ENCODE peak calls at places on chromosomes 6 and 20, in ten cellular contexts. S, U, E, W, C, B, Z, Y, M and F are unnamed samples.

GRCh38 chr6:4478098-4478497 is 298.1 kb upstream of the CDYL start:
- DNase-seq in S (no peak), U (no peak), E (no peak), W (no peak), C (no peak), B (no peak), Z (no peak), Y (no peak), M (no peak), F (no peak)

GRCh38 chr20:16918366-16918765 is 170.2 kb downstream of the OTOR start:
- DNase-seq in S (no peak), U (no peak), E (no peak), W (no peak), C (no peak), B (no peak), Z (no peak), Y (no peak), M (no peak), F (no peak)

GRCh38 chr20:57940376-57940775 is 230.6 kb upstream of the PMEPA1 start:
- DNase-seq in S (no peak), U (no peak), E (no peak), W (no peak), C (no peak), B (no peak), Z (no peak), Y (no peak), M (no peak), F (no peak)

GRCh38 chr20:37897008-37897548 is 5.8 kb upstream of the VSTM2L start:
- DNase-seq in S (no peak), U (no peak), E (no peak), W (peak), C (no peak), B (peak), Z (peak), Y (peak), M (no peak), F (peak)

GRCh38 chr6:162497371-162497770 is 230.2 kb downstream of the PRKN start:
- DNase-seq in S (no peak), U (no peak), E (no peak), W (no peak), C (no peak), B (no peak), Z (no peak), Y (no peak), M (no peak), F (no peak)

GRCh38 chr6:38174315-38174714 is 354.8 kb downstream of the ZFAND3 start:
- DNase-seq in S (no peak), U (no peak), E (no peak), W (no peak), C (no peak), B (no peak), Z (no peak), Y (no peak), M (no peak), F (no peak)

GRCh38 chr20:20712004-20712473 is 405 bp downstream of the RALGAPA2 start:
- DNase-seq in S (no peak), U (no peak), E (no peak), W (peak), C (no peak), B (peak), Z (no peak), Y (no peak), M (no peak), F (no peak)

GRCh38 chr20:18995455-18995854 is 181.9 kb downstream of the SCP2D1 start:
- DNase-seq in S (no peak), U (no peak), E (no peak), W (no peak), C (peak), B (no peak), Z (no peak), Y (no peak), M (no peak), F (no peak)

GRCh38 chr6:133945158-133945557 is 7.9 kb upstream of the TBPL1 start:
- DNase-seq in S (no peak), U (no peak), E (no peak), W (peak), C (no peak), B (no peak), Z (no peak), Y (no peak), M (peak), F (no peak)

GRCh38 chr20:35369804-35370203 is 42.0 kb downstream of the UQCC1 start:
- DNase-seq in S (peak), U (no peak), E (no peak), W (no peak), C (no peak), B (no peak), Z (no peak), Y (no peak), M (peak), F (peak)

GRCh38 chr6:25215881-25216280 is 63.3 kb upstream of the CARMIL1 start:
- DNase-seq in S (no peak), U (no peak), E (no peak), W (no peak), C (no peak), B (no peak), Z (no peak), Y (no peak), M (no peak), F (no peak)

GRCh38 chr6:41940759-41941279 is 789 bp downstream of the CCND3 start:
- DNase-seq in S (no peak), U (peak), E (peak), W (peak), C (peak), B (peak), Z (peak), Y (no peak), M (peak), F (peak)

GRCh38 chr6:80523531-80523970 is 417.1 kb downstream of the BCKDHB start:
- DNase-seq in S (no peak), U (no peak), E (no peak), W (peak), C (peak), B (peak), Z (no peak), Y (no peak), M (peak), F (peak)
- TF ChIP-seq CTCF in S (no peak), U (no peak), E (no peak), W (peak), C (no peak), B (peak), Z (no peak), Y (no peak), M (no peak), F (no peak)

GRCh38 chr6:53794073-53794719 is 609 bp upstream of the LRRC1 start:
- DNase-seq in S (no peak), U (peak), E (peak), W (peak), C (peak), B (peak), Z (peak), Y (peak), M (peak), F (peak)
- H3K4me3 ChIP-seq in S (peak), U (peak), E (peak), W (peak), C (peak), B (peak), Z (peak), Y (peak), M (peak), F (peak)

GRCh38 chr20:31694842-31695593 is 27.6 kb downstream of the BCL2L1 start:
- DNase-seq in S (no peak), U (no peak), E (no peak), W (no peak), C (no peak), B (no peak), Z (no peak), Y (no peak), M (no peak), F (no peak)
- TF ChIP-seq CTCF in S (no peak), U (no peak), E (no peak), W (no peak), C (no peak), B (no peak), Z (no peak), Y (no peak), M (no peak), F (no peak)

GRCh38 chr6:158572653-158573541 is 13.0 kb downstream of the TMEM181 start:
- DNase-seq in S (no peak), U (no peak), E (no peak), W (no peak), C (no peak), B (no peak), Z (no peak), Y (no peak), M (no peak), F (no peak)

GRCh38 chr6:158571826-158572652 is 12.1 kb downstream of the TMEM181 start:
- DNase-seq in S (no peak), U (peak), E (peak), W (no peak), C (no peak), B (no peak), Z (no peak), Y (no peak), M (no peak), F (no peak)

GRCh38 chr6:158574800-158575199 is 14.9 kb downstream of the TMEM181 start:
- DNase-seq in S (no peak), U (no peak), E (no peak), W (no peak), C (no peak), B (no peak), Z (no peak), Y (no peak), M (no peak), F (no peak)

GRCh38 chr6:158573542-158573931 is 13.6 kb downstream of the TMEM181 start:
- DNase-seq in S (no peak), U (no peak), E (no peak), W (no peak), C (no peak), B (no peak), Z (no peak), Y (no peak), M (no peak), F (no peak)

GRCh38 chr6:158575550-158575949 is 15.7 kb downstream of the TMEM181 start:
- DNase-seq in S (no peak), U (no peak), E (no peak), W (no peak), C (no peak), B (no peak), Z (no peak), Y (no peak), M (no peak), F (no peak)
- H3K4me3 ChIP-seq in S (no peak), U (no peak), E (no peak), W (no peak), C (no peak), B (no peak), Z (no peak), Y (no peak), M (no peak), F (no peak)

GRCh38 chr6:161413361-161413771 is 139.5 kb upstream of the AGPAT4 start:
- DNase-seq in S (no peak), U (no peak), E (no peak), W (no peak), C (no peak), B (no peak), Z (no peak), Y (no peak), M (no peak), F (no peak)
- TF ChIP-seq CTCF in S (no peak), U (no peak), E (no peak), W (no peak), C (no peak), B (no peak), Z (no peak), Y (no peak), M (no peak), F (no peak)

DNA sequence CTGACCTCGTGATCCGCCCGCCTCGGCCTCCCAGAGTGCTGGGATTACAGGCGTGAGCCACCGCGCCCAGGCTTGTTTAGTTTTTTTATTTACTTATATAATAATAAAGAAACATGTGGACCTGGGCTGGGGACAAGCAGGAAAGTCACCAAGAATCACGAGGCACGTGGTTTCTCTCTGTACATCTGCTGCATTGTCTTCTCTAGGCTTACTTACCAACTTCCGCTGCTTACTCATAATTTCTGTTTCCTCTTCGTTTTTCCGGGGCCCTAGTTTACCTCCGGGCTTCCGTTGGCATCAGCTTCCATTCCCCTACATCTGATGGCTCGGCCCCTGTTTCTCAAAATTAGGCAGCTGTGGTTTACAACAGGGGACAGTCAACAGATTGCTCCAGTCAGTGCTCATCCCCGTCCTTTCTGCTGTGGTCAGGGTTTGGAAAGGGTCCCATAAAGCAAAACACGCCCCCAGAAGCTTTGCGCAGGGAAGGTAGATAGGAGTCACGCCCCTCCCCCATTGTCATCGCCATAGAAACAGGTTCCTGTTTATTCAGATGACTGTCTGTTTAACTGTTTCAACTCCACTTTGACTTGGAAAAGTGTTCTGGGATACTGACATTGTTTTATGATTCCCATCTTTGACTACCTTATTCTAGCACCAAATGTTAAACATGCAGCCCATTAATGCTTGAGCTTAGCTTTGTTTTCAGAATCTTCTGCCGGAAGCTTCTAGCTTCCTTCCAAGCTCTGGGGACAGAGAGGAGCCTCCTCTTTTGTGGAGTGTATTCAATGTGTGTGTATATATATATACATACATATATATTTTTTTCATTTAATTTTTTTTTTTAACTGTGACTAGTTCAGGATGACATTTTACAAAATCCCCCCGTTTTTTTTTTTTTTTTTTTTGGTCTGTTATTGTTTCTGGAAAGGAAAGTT is 32.0 kb upstream of the TXLNB start:
- DNase-seq in S (no peak), U (peak), E (peak), W (peak), C (peak), B (no peak), Z (peak), Y (no peak), M (peak), F (peak)
- H3K4me3 ChIP-seq in S (no peak), U (peak), E (no peak), W (no peak), C (no peak), B (no peak), Z (peak), Y (no peak), M (no peak), F (peak)

GRCh38 chr20:63278661-63279060 is 6.0 kb downstream of the ARFGAP1 start:
- DNase-seq in S (no peak), U (no peak), E (no peak), W (no peak), C (no peak), B (no peak), Z (no peak), Y (peak), M (no peak), F (no peak)
- TF ChIP-seq CTCF in S (no peak), U (no peak), E (no peak), W (no peak), C (no peak), B (peak), Z (no peak), Y (no peak), M (no peak), F (no peak)

DNA sequence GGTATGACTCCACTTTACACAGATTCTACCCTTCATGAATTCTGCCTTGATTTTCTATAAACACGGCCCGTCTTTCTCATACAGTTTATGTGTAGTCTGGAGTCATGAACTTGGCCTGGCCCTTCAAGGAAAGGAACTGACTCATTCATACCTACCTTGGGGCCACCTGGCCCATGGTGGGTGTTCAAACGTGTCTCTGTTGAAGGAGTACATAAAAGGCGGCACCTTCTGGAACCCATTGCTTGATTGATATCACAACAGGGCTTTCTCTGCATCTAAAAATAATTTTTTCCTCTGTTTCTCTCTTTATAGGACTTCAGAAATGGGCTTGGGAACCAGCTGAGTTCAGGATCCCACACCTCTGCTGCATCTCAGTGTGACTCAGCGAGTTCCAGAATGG is 363.0 kb upstream of the SOX4 start:
- DNase-seq in S (no peak), U (no peak), E (no peak), W (no peak), C (no peak), B (no peak), Z (no peak), Y (no peak), M (no peak), F (no peak)
- H3K4me3 ChIP-seq in S (no peak), U (no peak), E (no peak), W (no peak), C (no peak), B (no peak), Z (no peak), Y (no peak), M (no peak), F (no peak)

GRCh38 chr20:60246751-60247150 is 288.5 kb downstream of the CDH26 start:
- DNase-seq in S (no peak), U (no peak), E (no peak), W (no peak), C (no peak), B (no peak), Z (no peak), Y (no peak), M (no peak), F (no peak)
- TF ChIP-seq CTCF in S (no peak), U (no peak), E (no peak), W (no peak), C (no peak), B (no peak), Z (no peak), Y (no peak), M (no peak), F (no peak)

GRCh38 chr6:139369568-139370046 is 4.8 kb downstream of the CITED2 start:
- DNase-seq in S (no peak), U (no peak), E (no peak), W (peak), C (no peak), B (no peak), Z (no peak), Y (no peak), M (peak), F (peak)

GRCh38 chr6:139368661-139369060 is 5.8 kb downstream of the CITED2 start:
- DNase-seq in S (no peak), U (no peak), E (no peak), W (peak), C (no peak), B (no peak), Z (no peak), Y (no peak), M (no peak), F (no peak)

GRCh38 chr6:139370047-139370706 is 4.3 kb downstream of the CITED2 start:
- DNase-seq in S (peak), U (no peak), E (no peak), W (no peak), C (no peak), B (no peak), Z (no peak), Y (no peak), M (peak), F (peak)

GRCh38 chr6:139369068-139369467 is 5.4 kb downstream of the CITED2 start:
- DNase-seq in S (no peak), U (no peak), E (no peak), W (peak), C (no peak), B (no peak), Z (no peak), Y (no peak), M (no peak), F (no peak)

GRCh38 chr6:139367810-139368321 is 6.6 kb downstream of the CITED2 start:
- DNase-seq in S (no peak), U (no peak), E (no peak), W (peak), C (no peak), B (no peak), Z (no peak), Y (no peak), M (no peak), F (peak)
- H3K4me3 ChIP-seq in S (no peak), U (no peak), E (no peak), W (peak), C (no peak), B (no peak), Z (no peak), Y (no peak), M (no peak), F (no peak)